ENCODE peak calls at places on chromosomes 11 and 22, in five cellular contexts. S is M059J; Z is stimulated activated CD4-positive, alpha-beta T cell treated with anti-CD3 and anti-CD28 coated beads, TNF-alpha, amount 100 ng/mL, for 1 hour; H is mesendoderm; N is choroid plexus epithelial cell. J is an unnamed sample.

GRCh38 chr11:47536925-47537324 is 16.0 kb downstream of the CELF1 start:
- DNase-seq in Z (no peak), N (no peak), S (no peak), H (no peak), J (no peak)

GRCh38 chr11:64100345-64100744 is 64.6 kb downstream of the FLRT1 start:
- DNase-seq in Z (no peak), N (no peak), H (peak), S (no peak), J (no peak)

GRCh38 chr11:76629853-76630599 is 40.5 kb downstream of the LRRC32 start:
- DNase-seq in Z (no peak), N (peak), H (no peak), S (no peak), J (no peak)

GRCh38 chr11:72826942-72827480 is 12.8 kb downstream of the ATG16L2 start:
- DNase-seq in Z (no peak), S (no peak), N (no peak), H (no peak), J (no peak)

GRCh38 chr11:44626645-44627044 is 61.2 kb downstream of the CD82 start:
- DNase-seq in S (no peak), Z (no peak), H (no peak), N (no peak), J (no peak)

GRCh38 chr11:63907808-63908530 is 9.0 kb downstream of the RCOR2 start:
- DNase-seq in S (no peak), Z (no peak), H (peak), N (no peak), J (no peak)

GRCh38 chr11:20547411-20547810 is 52.0 kb upstream of the SLC6A5 start:
- DNase-seq in Z (no peak), S (no peak), H (no peak), N (no peak), J (no peak)

GRCh38 chr11:2530855-2531200 is 86.0 kb downstream of the KCNQ1 start:
- DNase-seq in H (no peak), N (no peak), Z (no peak), S (no peak), J (no peak)

GRCh38 chr22:50215297-50216049 is 14.7 kb downstream of the SELENOO start:
- DNase-seq in Z (no peak), N (no peak), S (no peak), H (no peak), J (no peak)

GRCh38 chr11:8056810-8057463 is 24.1 kb upstream of the TUB start:
- DNase-seq in H (no peak), S (peak), N (peak), Z (no peak), J (no peak)

GRCh38 chr11:40328890-40329617 is 1130.4 kb downstream of the LRRC4C start:
- DNase-seq in Z (no peak), H (peak), N (peak), S (peak), J (no peak)

GRCh38 chr11:64744544-64745218 is 739 bp upstream of the RASGRP2 start:
- DNase-seq in Z (no peak), S (no peak), N (no peak), H (no peak), J (no peak)

GRCh38 chr11:102139081-102139498 is 28.8 kb downstream of the YAP1 start:
- DNase-seq in N (peak), S (peak), Z (no peak), H (peak), J (no peak)

GRCh38 chr22:50695421-50696250 is 23.0 kb downstream of the SHANK3 start:
- DNase-seq in N (no peak), Z (no peak), S (no peak), H (no peak), J (no peak)

GRCh38 chr22:36280379-36280778 is 27.4 kb downstream of the APOL1 start:
- DNase-seq in S (no peak), Z (no peak), N (no peak), H (no peak), J (no peak)

GRCh38 chr11:110093407-110094297 is 460 bp downstream of the ZC3H12C start:
- DNase-seq in Z (no peak), H (peak), N (peak), S (peak), J (no peak)

J was measured in activated CD4-positive, alpha-beta T cell treated with anti-CD3 and anti-CD28 coated beads, Interleukin-2, amount 50 U/mL, for 24 hours.